ENCODE peak calls at places on chromosome 9, in four cellular contexts. One of them, this sample, is unnamed.
A peak's percentile ranks its signal among the peaks of the same experiment; 100 is the strongest.

GRCh38 chr9:88266416-88266815 is 121.8 kb upstream of the SPIN1 start:
- DNase-seq in sigmoid colon: no peak
- DNase-seq in IMR-90: peak; percentile 49
- DNase-seq in astrocyte: peak; percentile 39
- DNase-seq in this sample: no peak

GRCh38 chr9:4640027-4640426 is 22.1 kb upstream of the PLPP6 start:
- DNase-seq in sigmoid colon: no peak
- DNase-seq in IMR-90: no peak
- DNase-seq in astrocyte: peak; percentile 2
- DNase-seq in this sample: peak; percentile 46

GRCh38 chr9:122453677-122454135 is 24.0 kb downstream of the OR1J1 start:
- DNase-seq in sigmoid colon: no peak
- DNase-seq in IMR-90: peak; percentile 55
- DNase-seq in astrocyte: no peak
- DNase-seq in this sample: no peak

GRCh38 chr9:74760031-74760700 is 127.6 kb downstream of the TRPM6 start:
- DNase-seq in sigmoid colon: no peak
- DNase-seq in IMR-90: peak; percentile 97
- DNase-seq in astrocyte: peak; percentile 89
- DNase-seq in this sample: peak; percentile 82

GRCh38 chr9:18920141-18920611 is 112.8 kb downstream of the SAXO1 start:
- DNase-seq in sigmoid colon: no peak
- DNase-seq in IMR-90: no peak
- DNase-seq in astrocyte: no peak
- DNase-seq in this sample: no peak

GRCh38 chr9:130143974-130144373 is 28.2 kb upstream of the NCS1 start:
- DNase-seq in sigmoid colon: peak; percentile 79
- DNase-seq in IMR-90: peak; percentile 42
- DNase-seq in astrocyte: peak; percentile 72
- DNase-seq in this sample: no peak

GRCh38 chr9:134158753-134159392 is 5.5 kb downstream of the RNU6ATAC start:
- DNase-seq in sigmoid colon: no peak
- DNase-seq in IMR-90: no peak
- DNase-seq in astrocyte: no peak
- DNase-seq in this sample: no peak

GRCh38 chr9:72592501-72593403 is 71.3 kb downstream of the TMC1 start:
- DNase-seq in sigmoid colon: no peak
- DNase-seq in IMR-90: peak; percentile 72
- DNase-seq in astrocyte: peak; percentile 36
- DNase-seq in this sample: peak; percentile 79

GRCh38 chr9:125121156-125121555 is 22.2 kb downstream of the SCAI start:
- DNase-seq in sigmoid colon: no peak
- DNase-seq in IMR-90: no peak
- DNase-seq in astrocyte: peak; percentile 31
- DNase-seq in this sample: no peak

GRCh38 chr9:125066839-125067619 is 76.3 kb downstream of the SCAI start:
- DNase-seq in sigmoid colon: no peak
- DNase-seq in IMR-90: peak; percentile 47
- DNase-seq in astrocyte: peak; percentile 14
- DNase-seq in this sample: no peak

GRCh38 chr9:16487915-16488314 is 382.6 kb downstream of the BNC2 start:
- DNase-seq in sigmoid colon: no peak
- DNase-seq in IMR-90: no peak
- DNase-seq in astrocyte: no peak
- DNase-seq in this sample: no peak

GRCh38 chr9:16321461-16322119 is 548.9 kb downstream of the BNC2 start:
- DNase-seq in sigmoid colon: peak; percentile 55
- DNase-seq in IMR-90: peak; percentile 61
- DNase-seq in astrocyte: peak; percentile 72
- DNase-seq in this sample: no peak

DNA sequence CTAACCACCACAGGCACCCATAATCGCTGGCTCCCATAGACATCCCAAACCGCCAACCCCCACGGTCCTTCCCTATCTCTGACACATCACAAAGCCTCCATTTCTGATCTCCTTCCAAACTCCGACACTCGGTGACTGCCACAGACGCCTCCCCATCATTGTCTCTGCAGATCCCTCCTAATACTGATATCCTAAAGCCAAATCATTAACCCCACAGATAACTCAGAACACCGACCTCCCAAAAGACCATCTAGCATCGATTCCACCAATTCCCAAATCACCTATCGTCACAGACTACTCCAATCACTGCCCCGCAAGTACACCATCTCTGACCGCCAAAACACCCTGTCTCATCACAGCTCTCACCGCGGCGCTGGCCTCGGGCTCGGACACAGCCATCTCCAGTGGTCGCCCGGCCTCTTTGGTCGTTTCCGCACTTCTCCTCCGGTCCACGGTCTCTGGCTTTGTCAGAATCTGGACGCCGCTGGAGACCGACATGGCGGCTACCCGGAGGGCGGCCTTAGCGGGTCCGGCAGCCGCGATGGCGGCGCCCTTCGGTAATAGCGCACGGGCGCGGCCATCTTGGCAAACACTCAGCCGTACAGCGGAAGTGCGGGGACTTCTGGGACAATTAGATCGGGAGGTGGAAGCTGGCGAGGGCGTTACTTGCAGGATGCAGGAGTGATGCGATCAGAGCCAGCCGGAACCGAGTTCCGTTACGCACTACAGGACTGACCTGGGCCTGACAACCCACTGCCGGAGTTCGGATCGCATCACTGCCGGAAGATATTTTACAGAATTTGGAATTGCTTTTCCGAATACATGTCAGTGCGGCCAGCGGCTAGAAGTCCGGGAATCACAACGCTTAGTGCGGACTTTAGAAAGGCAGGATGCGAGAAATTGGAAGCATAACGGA is at the start of gene ZFP37:
- DNase-seq in sigmoid colon: peak; percentile 98
- DNase-seq in IMR-90: peak; percentile 94
- DNase-seq in astrocyte: peak; percentile 87
- DNase-seq in this sample: peak; percentile 97
- H3K9me3 ChIP-seq in sigmoid colon: peaks cover 30% of the 10 kb centered on the region
- H3K9me3 ChIP-seq in IMR-90: peaks cover 42% of the 10 kb centered on the region
- H3K9me3 ChIP-seq in astrocyte: peaks cover 44% of the 10 kb centered on the region
- H3K9me3 ChIP-seq in this sample: peaks cover 2% of the 10 kb centered on the region

DNA sequence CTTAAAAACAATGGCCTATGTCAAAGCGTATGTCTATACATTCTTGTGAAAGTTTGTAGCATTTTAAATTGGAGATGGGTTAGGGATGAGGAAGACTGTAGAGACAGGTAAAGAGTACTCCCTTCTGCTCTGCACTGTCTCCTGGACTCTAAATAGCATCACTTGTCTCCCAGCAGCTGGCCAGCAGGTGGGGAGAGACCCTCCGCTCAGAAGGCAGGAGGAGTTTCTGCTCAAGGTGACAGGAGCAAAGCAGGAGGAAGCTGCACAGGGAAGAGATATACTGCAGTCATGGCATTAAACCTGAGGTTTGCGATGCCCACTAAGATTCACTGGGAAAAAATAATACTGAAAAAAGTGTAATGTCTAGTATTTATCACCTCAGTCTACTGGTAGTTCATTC is 10.7 kb upstream of the ASTN2 start:
- DNase-seq in sigmoid colon: no peak
- DNase-seq in IMR-90: no peak
- DNase-seq in astrocyte: no peak
- DNase-seq in this sample: no peak
- TF ChIP-seq CTCF in sigmoid colon: no peak
- TF ChIP-seq CTCF in IMR-90: no peak
- TF ChIP-seq CTCF in astrocyte: no peak
- TF ChIP-seq CTCF in this sample: no peak

GRCh38 chr9:89278551-89278950 is 32.4 kb upstream of the CKS2 start:
- DNase-seq in sigmoid colon: no peak
- DNase-seq in IMR-90: peak; percentile 10
- DNase-seq in astrocyte: no peak
- DNase-seq in this sample: no peak
- H3K27ac ChIP-seq in sigmoid colon: no peak overlapping the region
- H3K27ac ChIP-seq in IMR-90: no peak overlapping the region
- H3K27ac ChIP-seq in astrocyte: no peak overlapping the region
- H3K27ac ChIP-seq in this sample: no peak overlapping the region

GRCh38 chr9:135910197-135910596 is 2.9 kb upstream of the CAMSAP1 start:
- DNase-seq in sigmoid colon: no peak
- DNase-seq in IMR-90: no peak
- DNase-seq in astrocyte: no peak
- DNase-seq in this sample: no peak

GRCh38 chr9:135916998-135917397 is 9.7 kb upstream of the CAMSAP1 start:
- DNase-seq in sigmoid colon: no peak
- DNase-seq in IMR-90: no peak
- DNase-seq in astrocyte: no peak
- DNase-seq in this sample: no peak

GRCh38 chr9:135910757-135911156 is 3.4 kb upstream of the CAMSAP1 start:
- DNase-seq in sigmoid colon: peak; percentile 54
- DNase-seq in IMR-90: no peak
- DNase-seq in astrocyte: no peak
- DNase-seq in this sample: no peak

GRCh38 chr9:135919318-135919717 is 12.0 kb upstream of the CAMSAP1 start:
- DNase-seq in sigmoid colon: no peak
- DNase-seq in IMR-90: no peak
- DNase-seq in astrocyte: no peak
- DNase-seq in this sample: no peak

GRCh38 chr9:135914921-135915320 is 7.6 kb upstream of the CAMSAP1 start:
- DNase-seq in sigmoid colon: no peak
- DNase-seq in IMR-90: peak; percentile 90
- DNase-seq in astrocyte: peak; percentile 72
- DNase-seq in this sample: no peak
- H3K9me3 ChIP-seq in sigmoid colon: peaks cover 23% of the 10 kb centered on the region
- H3K9me3 ChIP-seq in IMR-90: peaks cover 46% of the 10 kb centered on the region
- H3K9me3 ChIP-seq in astrocyte: peaks cover 16% of the 10 kb centered on the region
- H3K9me3 ChIP-seq in this sample: no peaks in the 10 kb centered on the region

GRCh38 chr9:37788328-37788727 is 3.5 kb upstream of the EXOSC3 start:
- DNase-seq in sigmoid colon: no peak
- DNase-seq in IMR-90: no peak
- DNase-seq in astrocyte: no peak
- DNase-seq in this sample: no peak

GRCh38 chr9:37787059-37787458 is 2.2 kb upstream of the EXOSC3 start:
- DNase-seq in sigmoid colon: no peak
- DNase-seq in IMR-90: no peak
- DNase-seq in astrocyte: no peak
- DNase-seq in this sample: no peak

GRCh38 chr9:37784291-37784639 is 599 bp downstream of the EXOSC3 start:
- DNase-seq in sigmoid colon: no peak
- DNase-seq in IMR-90: peak; percentile 14
- DNase-seq in astrocyte: no peak
- DNase-seq in this sample: no peak

GRCh38 chr9:37790096-37790495 is 5.2 kb upstream of the EXOSC3 start:
- DNase-seq in sigmoid colon: no peak
- DNase-seq in IMR-90: no peak
- DNase-seq in astrocyte: no peak
- DNase-seq in this sample: no peak

DNA sequence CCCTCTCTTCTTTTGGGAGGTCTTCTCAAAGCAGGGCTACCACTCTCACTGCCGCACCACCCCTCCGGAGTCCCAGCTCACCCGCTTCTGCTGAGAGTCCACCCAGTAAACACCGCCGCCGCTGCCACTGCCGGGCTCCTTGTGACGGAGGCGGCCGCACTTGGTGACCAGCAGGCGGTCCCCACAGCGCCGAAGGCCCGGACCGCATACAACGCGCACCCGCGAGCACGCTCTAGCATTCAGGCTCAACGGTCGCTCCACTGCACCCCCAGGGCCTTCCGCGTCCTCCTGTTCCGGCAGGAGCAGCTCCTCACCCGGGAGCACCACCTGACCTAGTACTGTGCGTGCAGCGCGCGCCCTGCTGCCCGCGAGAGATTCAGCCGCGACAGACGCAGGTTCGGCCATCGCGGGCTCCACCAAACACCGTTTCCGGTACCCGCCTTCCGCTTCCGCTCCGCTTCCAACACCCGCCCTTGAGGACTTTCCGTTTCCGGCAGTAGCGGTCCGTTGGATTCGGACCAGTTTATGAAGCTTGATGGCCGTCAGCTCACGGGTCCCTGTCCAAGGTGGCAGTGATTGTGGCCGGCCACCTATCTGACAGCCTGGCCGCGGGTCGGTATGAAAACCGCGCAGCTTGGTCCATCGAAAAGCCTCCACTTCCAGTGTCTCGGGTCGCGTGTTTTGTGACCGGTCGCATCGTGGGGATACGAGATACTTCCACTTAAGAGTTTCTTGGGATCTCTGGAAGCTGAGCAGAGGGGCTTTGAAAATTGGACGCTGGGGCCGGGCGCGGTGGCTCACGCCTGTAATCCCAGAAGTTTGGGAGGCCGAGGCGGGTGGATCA is at the start of gene EXOSC3:
- DNase-seq in sigmoid colon: peak; percentile 93
- DNase-seq in IMR-90: peak; percentile 90
- DNase-seq in astrocyte: peak; percentile 84
- DNase-seq in this sample: peak; percentile 91
- TF ChIP-seq CTCF in sigmoid colon: peak; percentile 15
- TF ChIP-seq CTCF in IMR-90: peak; percentile 4
- TF ChIP-seq CTCF in astrocyte: no peak
- TF ChIP-seq CTCF in this sample: no peak

GRCh38 chr9:92095236-92095635 is 20.0 kb downstream of the SPTLC1 start:
- DNase-seq in sigmoid colon: no peak
- DNase-seq in IMR-90: no peak
- DNase-seq in astrocyte: no peak
- DNase-seq in this sample: no peak
- H3K27ac ChIP-seq in sigmoid colon: no peak overlapping the region
- H3K27ac ChIP-seq in IMR-90: no peak overlapping the region
- H3K27ac ChIP-seq in astrocyte: no peak overlapping the region
- H3K27ac ChIP-seq in this sample: no peak overlapping the region

GRCh38 chr9:137988051-137988450 is 110.5 kb downstream of the CACNA1B start:
- DNase-seq in sigmoid colon: no peak
- DNase-seq in IMR-90: no peak
- DNase-seq in astrocyte: no peak
- DNase-seq in this sample: no peak

GRCh38 chr9:137989156-137989555 is 111.6 kb downstream of the CACNA1B start:
- DNase-seq in sigmoid colon: peak; percentile 40
- DNase-seq in IMR-90: no peak
- DNase-seq in astrocyte: no peak
- DNase-seq in this sample: no peak

GRCh38 chr9:137988701-137989100 is 111.1 kb downstream of the CACNA1B start:
- DNase-seq in sigmoid colon: no peak
- DNase-seq in IMR-90: no peak
- DNase-seq in astrocyte: no peak
- DNase-seq in this sample: no peak

GRCh38 chr9:137986268-137987099 is 108.9 kb downstream of the CACNA1B start:
- DNase-seq in sigmoid colon: no peak
- DNase-seq in IMR-90: no peak
- DNase-seq in astrocyte: no peak
- DNase-seq in this sample: no peak

DNA sequence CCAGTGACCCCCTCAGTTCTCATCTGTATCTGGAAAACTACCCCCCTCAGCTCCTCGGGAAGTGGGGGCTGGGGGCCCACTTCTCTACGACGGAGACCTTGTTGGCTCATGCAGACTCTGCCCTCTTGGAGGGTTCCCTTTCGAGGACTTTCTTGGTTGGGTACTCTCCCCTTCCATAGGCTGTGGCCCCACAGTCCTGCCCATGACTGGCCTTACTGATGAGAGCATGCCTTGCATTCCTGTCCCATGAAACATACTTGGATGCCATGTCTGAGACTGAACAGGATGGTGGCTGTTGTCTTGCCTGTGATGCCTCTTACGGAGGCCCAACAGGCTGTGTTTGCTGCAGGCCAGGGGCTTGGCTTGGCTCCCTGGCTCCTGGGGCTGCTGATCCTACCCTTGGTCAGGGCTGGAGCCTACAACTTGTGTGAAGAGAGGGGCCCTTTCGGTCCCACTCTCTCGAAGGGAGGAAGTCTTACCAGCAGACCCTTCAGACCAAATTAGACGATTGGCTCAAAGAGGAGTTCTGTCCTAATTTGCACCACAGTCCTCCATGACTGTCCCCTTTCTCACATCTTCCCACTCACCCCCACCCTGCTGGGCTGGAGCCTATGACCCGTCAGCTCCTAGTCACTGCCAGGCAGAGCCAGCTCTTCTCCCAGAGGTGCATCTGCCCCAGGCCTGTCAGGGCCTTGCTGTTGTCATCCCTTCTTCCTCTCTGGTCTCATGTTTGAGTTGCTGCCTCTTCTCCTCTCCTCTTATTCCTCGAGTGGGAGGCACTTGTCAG is 109.9 kb downstream of the CACNA1B start:
- DNase-seq in sigmoid colon: no peak
- DNase-seq in IMR-90: no peak
- DNase-seq in astrocyte: no peak
- DNase-seq in this sample: no peak
- H3K9me3 ChIP-seq in sigmoid colon: no peaks in the 10 kb centered on the region
- H3K9me3 ChIP-seq in IMR-90: peaks cover 62% of the 10 kb centered on the region
- H3K9me3 ChIP-seq in astrocyte: peaks cover 10% of the 10 kb centered on the region
- H3K9me3 ChIP-seq in this sample: no peaks in the 10 kb centered on the region